ENCODE peak calls at places on chromosomes 1 and 21, in four cellular contexts. C, T, H and A are unnamed samples.

GRCh38 chr1:209389258-209389657 is 194.3 kb upstream of the CAMK1G start:
- DNase-seq in C (no peak), T (peak), H (peak), A (no peak)

GRCh38 chr1:154619181-154619948 is 11.4 kb upstream of the ADAR start:
- DNase-seq in C (no peak), T (no peak), H (no peak), A (no peak)

GRCh38 chr1:234732260-234732659 is 122.3 kb upstream of the IRF2BP2 start:
- DNase-seq in C (no peak), T (no peak), H (no peak), A (no peak)

GRCh38 chr1:224497714-224498573 is 63.3 kb upstream of the WDR26 start:
- DNase-seq in C (no peak), T (peak), H (peak), A (no peak)

GRCh38 chr1:244068563-244068962 is 17.5 kb downstream of the ZBTB18 start:
- DNase-seq in C (no peak), T (peak), H (no peak), A (no peak)

GRCh38 chr1:92167151-92167550 is 50.6 kb upstream of the C1orf146 start:
- DNase-seq in C (no peak), T (no peak), H (no peak), A (no peak)

GRCh38 chr1:24961961-24962861 is 32.1 kb upstream of the RUNX3 start:
- DNase-seq in C (no peak), T (no peak), H (no peak), A (no peak)

GRCh38 chr1:98045211-98046030 is 124.6 kb upstream of the DPYD start:
- DNase-seq in C (no peak), T (peak), H (peak), A (peak)

GRCh38 chr1:181296180-181296579 is 187.1 kb upstream of the CACNA1E start:
- DNase-seq in C (no peak), T (no peak), H (no peak), A (no peak)

GRCh38 chr1:244239261-244239770 is 188.2 kb downstream of the ZBTB18 start:
- DNase-seq in C (no peak), T (peak), H (peak), A (no peak)

GRCh38 chr1:233025156-233025555 is 74.7 kb downstream of the NTPCR start:
- DNase-seq in C (no peak), T (peak), H (peak), A (no peak)

GRCh38 chr1:169348356-169349036 is 19.1 kb downstream of the NME7 start:
- DNase-seq in C (no peak), T (peak), H (no peak), A (no peak)

GRCh38 chr1:153626929-153627796 is at the start of gene S100A13:
- DNase-seq in C (peak), T (peak), H (peak), A (peak)

GRCh38 chr1:182283746-182284544 is 107.6 kb downstream of the GLUL start:
- DNase-seq in C (no peak), T (no peak), H (no peak), A (no peak)

GRCh38 chr21:41086551-41086950 is 81.4 kb upstream of the BACE2 start:
- DNase-seq in C (no peak), T (no peak), H (no peak), A (no peak)

GRCh38 chr1:176837708-176838107 is 326.8 kb downstream of the ASTN1 start:
- DNase-seq in C (no peak), T (no peak), H (no peak), A (no peak)

GRCh38 chr1:59173721-59174120 is 123.2 kb upstream of the FGGY start:
- DNase-seq in C (no peak), T (peak), H (no peak), A (no peak)

GRCh38 chr1:58908539-58909161 is 124.8 kb upstream of the JUN start:
- DNase-seq in C (no peak), T (peak), H (no peak), A (no peak)

GRCh38 chr1:162390396-162391185 is 9.1 kb downstream of the C1orf226 start:
- DNase-seq in C (no peak), T (no peak), H (no peak), A (no peak)

GRCh38 chr1:220828211-220828553 is 41.5 kb downstream of the MTARC1 start:
- DNase-seq in C (no peak), T (no peak), H (no peak), A (no peak)

GRCh38 chr1:230992100-230992774 is 13.3 kb downstream of the ARV1 start:
- DNase-seq in C (no peak), T (no peak), H (no peak), A (no peak)

GRCh38 chr21:35394634-35395369 is 345.7 kb upstream of the RUNX1 start:
- DNase-seq in C (no peak), T (peak), H (no peak), A (no peak)

GRCh38 chr1:235006816-235007215 is 121.8 kb downstream of the TOMM20 start:
- DNase-seq in C (no peak), T (no peak), H (no peak), A (no peak)

GRCh38 chr1:244074559-244075171 is 23.6 kb downstream of the ZBTB18 start:
- DNase-seq in C (no peak), T (no peak), H (no peak), A (no peak)

GRCh38 chr1:15835205-15835740 is 12.2 kb upstream of the SPEN start:
- DNase-seq in C (no peak), T (no peak), H (no peak), A (no peak)

GRCh38 chr1:111196213-111196612 is 4.2 kb downstream of the DENND2D start:
- DNase-seq in C (no peak), T (no peak), H (no peak), A (no peak)

GRCh38 chr1:197985340-197985739 is 68.2 kb downstream of the LHX9 start:
- DNase-seq in C (no peak), T (no peak), H (no peak), A (no peak)

GRCh38 chr1:11286735-11287410 is 13.9 kb downstream of the UBIAD1 start:
- DNase-seq in C (no peak), T (peak), H (no peak), A (peak)